ENCODE peak calls at places on chromosome 1, in ten cellular contexts. T is HFF-Myc, N is MM.1S, L is tibial artery, M is ovary, I is thoracic aorta, D is heart right ventricle, Z is fibroblast of pulmonary artery, U is heart left ventricle, B is esophagus muscularis mucosa. G is an unnamed sample.

GRCh38 chr1:1946540-1946939 is 27.5 kb upstream of the TMEM52 start:
- DNase-seq in T (no peak), N (no peak), L (no peak), M (peak), I (no peak), D (peak), Z (peak), U (peak), B (no peak), G (no peak)

GRCh38 chr1:215059947-215060346 is 22.6 kb upstream of the KCNK2 start:
- DNase-seq in T (no peak), N (no peak), L (no peak), M (no peak), I (no peak), D (no peak), Z (no peak), U (no peak), B (no peak), G (no peak)

GRCh38 chr1:157367091-157367739 is 185.1 kb downstream of the FCRL5 start:
- DNase-seq in T (no peak), N (no peak), L (no peak), M (no peak), I (no peak), D (no peak), Z (no peak), U (no peak), B (peak), G (no peak)

GRCh38 chr1:228088586-228089498 is 6.3 kb downstream of the ARF1 start:
- DNase-seq in T (no peak), N (no peak), L (peak), M (peak), I (no peak), D (no peak), Z (peak), U (peak), B (no peak), G (no peak)

GRCh38 chr1:61081637-61082335 is 575 bp upstream of the NFIA start:
- DNase-seq in T (no peak), N (peak), L (peak), M (peak), I (no peak), D (peak), Z (peak), U (peak), B (no peak), G (peak)

GRCh38 chr1:12433323-12434053 is 184.5 kb downstream of the DHRS3 start:
- DNase-seq in T (no peak), N (no peak), L (peak), M (peak), I (no peak), D (peak), Z (peak), U (no peak), B (no peak), G (peak)

GRCh38 chr1:178802873-178803272 is 68.0 kb downstream of the ANGPTL1 start:
- DNase-seq in T (no peak), N (no peak), L (no peak), M (no peak), I (no peak), D (no peak), Z (no peak), U (no peak), B (no peak), G (no peak)

GRCh38 chr1:75641325-75641724 is 30.4 kb upstream of the SLC44A5 start:
- DNase-seq in T (no peak), N (no peak), L (no peak), M (no peak), I (no peak), D (no peak), Z (no peak), U (no peak), B (no peak), G (no peak)

GRCh38 chr1:201531551-201532425 is 7.1 kb upstream of the NAV1 start:
- DNase-seq in T (no peak), N (no peak), L (no peak), M (no peak), I (no peak), D (no peak), Z (no peak), U (no peak), B (no peak), G (no peak)

GRCh38 chr1:235567812-235568444 is 63.7 kb upstream of the B3GALNT2 start:
- DNase-seq in T (no peak), N (no peak), L (no peak), M (no peak), I (no peak), D (no peak), Z (peak), U (no peak), B (no peak), G (no peak)

GRCh38 chr1:78280626-78281025 is 210.1 kb upstream of the PTGFR start:
- DNase-seq in T (no peak), N (no peak), L (no peak), M (no peak), I (no peak), D (no peak), Z (no peak), U (no peak), B (no peak), G (peak)

GRCh38 chr1:153968000-153968363 is 280 bp downstream of the CREB3L4 start:
- DNase-seq in T (no peak), N (no peak), L (peak), M (peak), I (no peak), D (no peak), Z (no peak), U (no peak), B (no peak), G (no peak)

GRCh38 chr1:41712687-41713086 is 206.0 kb downstream of the HIVEP3 start:
- DNase-seq in T (no peak), N (no peak), L (no peak), M (no peak), I (no peak), D (peak), Z (no peak), U (no peak), B (no peak), G (no peak)

GRCh38 chr1:164647211-164647610 is 88.2 kb downstream of the PBX1 start:
- DNase-seq in T (no peak), N (no peak), L (no peak), M (no peak), I (no peak), D (no peak), Z (no peak), U (no peak), B (no peak), G (no peak)

GRCh38 chr1:164644774-164645634 is 86.0 kb downstream of the PBX1 start:
- DNase-seq in T (no peak), N (no peak), L (no peak), M (no peak), I (no peak), D (no peak), Z (peak), U (no peak), B (no peak), G (peak)

GRCh38 chr1:164645921-164646320 is 86.9 kb downstream of the PBX1 start:
- DNase-seq in T (no peak), N (no peak), L (no peak), M (no peak), I (no peak), D (no peak), Z (no peak), U (no peak), B (no peak), G (no peak)

GRCh38 chr1:164641353-164641730 is 82.4 kb downstream of the PBX1 start:
- DNase-seq in T (no peak), N (no peak), L (peak), M (no peak), I (no peak), D (no peak), Z (no peak), U (no peak), B (no peak), G (no peak)

DNA sequence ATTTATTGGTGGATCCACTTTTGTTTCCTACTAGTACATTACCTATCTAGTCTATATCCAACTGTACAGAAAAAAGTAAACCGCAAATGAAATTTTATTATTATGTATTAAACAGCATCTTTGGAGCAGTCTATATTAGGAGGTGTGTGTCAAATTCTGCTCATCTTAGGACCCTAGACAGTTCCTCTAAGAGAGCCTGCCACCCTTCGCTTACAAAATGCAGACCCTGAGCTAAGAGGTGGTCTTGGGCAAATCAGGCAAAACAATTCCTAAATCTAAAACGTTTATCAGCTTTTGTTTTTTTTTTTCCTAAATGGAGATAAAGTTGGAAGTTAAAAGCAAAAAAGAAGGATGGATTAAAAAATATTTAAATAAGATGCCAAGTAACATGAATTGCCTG is 85.3 kb downstream of the PBX1 start:
- DNase-seq in T (no peak), N (no peak), L (no peak), M (no peak), I (no peak), D (no peak), Z (no peak), U (no peak), B (no peak), G (no peak)
- H3K4me3 ChIP-seq in T (no peak), N (no peak), L (no peak), M (no peak), I (no peak), D (no peak), Z (no peak), U (no peak), B (no peak), G (no peak)

DNA sequence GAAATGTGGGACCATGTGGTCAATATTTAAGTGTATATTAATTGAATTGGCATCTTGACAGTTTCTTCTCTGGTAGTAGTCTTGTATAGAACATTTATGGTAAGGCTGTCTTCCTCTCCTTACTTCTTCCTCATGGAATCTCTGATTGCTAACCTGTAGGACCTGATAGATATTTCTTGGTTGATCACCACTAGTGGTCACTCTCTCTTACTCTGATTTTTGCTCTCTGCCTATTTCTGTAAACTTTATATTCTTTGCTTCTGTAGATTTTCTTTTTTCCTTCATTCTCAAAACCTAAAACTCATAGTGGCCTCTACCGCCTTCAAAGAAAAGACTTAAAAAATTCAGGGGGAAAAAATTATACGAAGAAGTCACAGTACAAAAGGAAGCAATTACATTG is 21.2 kb downstream of the MAST2 start:
- DNase-seq in T (no peak), N (no peak), L (no peak), M (no peak), I (no peak), D (no peak), Z (no peak), U (no peak), B (no peak), G (no peak)
- TF ChIP-seq CTCF in T (no peak), N (no peak), L (no peak), M (no peak), I (no peak), D (no peak), Z (no peak), U (no peak), B (no peak), G (no peak)

GRCh38 chr1:6157528-6158174 is 22.5 kb downstream of the CHD5 start:
- DNase-seq in T (no peak), N (no peak), L (no peak), M (no peak), I (no peak), D (no peak), Z (peak), U (no peak), B (no peak), G (peak)
- H3K4me3 ChIP-seq in T (no peak), N (no peak), L (no peak), M (no peak), I (no peak), D (no peak), Z (no peak), U (no peak), B (no peak), G (no peak)

GRCh38 chr1:226719596-226720386 is 19.3 kb downstream of the ITPKB start:
- DNase-seq in T (no peak), N (no peak), L (no peak), M (no peak), I (no peak), D (no peak), Z (no peak), U (no peak), B (no peak), G (no peak)

GRCh38 chr1:226714148-226714547 is 24.9 kb downstream of the ITPKB start:
- DNase-seq in T (no peak), N (no peak), L (no peak), M (no peak), I (no peak), D (no peak), Z (no peak), U (no peak), B (no peak), G (no peak)

GRCh38 chr1:226716577-226716976 is 22.5 kb downstream of the ITPKB start:
- DNase-seq in T (no peak), N (no peak), L (no peak), M (no peak), I (no peak), D (no peak), Z (no peak), U (no peak), B (no peak), G (no peak)

GRCh38 chr1:226712779-226713420 is 26.2 kb downstream of the ITPKB start:
- DNase-seq in T (no peak), N (peak), L (no peak), M (no peak), I (no peak), D (no peak), Z (no peak), U (no peak), B (no peak), G (no peak)

DNA sequence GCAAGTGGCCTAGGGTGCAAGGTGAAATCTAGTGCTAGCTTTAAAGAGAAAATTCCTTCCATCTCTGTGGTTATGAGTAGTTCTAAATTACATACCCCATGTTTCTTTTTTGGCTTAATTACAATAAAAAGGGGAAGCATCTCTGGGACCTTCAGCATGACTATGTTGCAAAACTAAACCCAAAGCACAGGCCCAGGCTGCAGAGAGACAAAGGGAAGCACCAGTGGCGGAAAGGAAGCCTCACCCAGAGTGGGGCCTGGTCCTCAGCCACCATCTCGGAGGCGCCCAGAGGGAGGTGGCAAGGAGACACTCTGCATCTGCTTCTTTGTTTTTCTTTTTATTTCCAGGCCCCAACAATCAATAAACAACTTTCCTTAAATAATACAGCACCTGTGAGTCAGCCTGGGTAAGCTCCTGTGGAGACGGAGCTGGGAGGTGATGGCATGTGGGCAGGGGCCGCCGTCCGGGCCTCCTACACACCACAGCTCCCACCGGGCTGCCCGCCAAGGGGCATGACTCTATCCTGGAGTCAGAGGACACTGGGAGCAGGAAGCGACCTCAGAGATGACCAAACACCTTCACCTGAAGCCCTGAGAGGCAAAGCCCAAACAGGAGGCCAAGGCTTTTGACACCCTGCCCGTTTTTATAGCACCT is 21.7 kb downstream of the ITPKB start:
- DNase-seq in T (no peak), N (no peak), L (no peak), M (no peak), I (no peak), D (peak), Z (no peak), U (no peak), B (no peak), G (no peak)
- TF ChIP-seq CTCF in T (no peak), N (no peak), L (no peak), M (no peak), I (no peak), D (no peak), Z (no peak), U (no peak), B (no peak), G (no peak)

DNA sequence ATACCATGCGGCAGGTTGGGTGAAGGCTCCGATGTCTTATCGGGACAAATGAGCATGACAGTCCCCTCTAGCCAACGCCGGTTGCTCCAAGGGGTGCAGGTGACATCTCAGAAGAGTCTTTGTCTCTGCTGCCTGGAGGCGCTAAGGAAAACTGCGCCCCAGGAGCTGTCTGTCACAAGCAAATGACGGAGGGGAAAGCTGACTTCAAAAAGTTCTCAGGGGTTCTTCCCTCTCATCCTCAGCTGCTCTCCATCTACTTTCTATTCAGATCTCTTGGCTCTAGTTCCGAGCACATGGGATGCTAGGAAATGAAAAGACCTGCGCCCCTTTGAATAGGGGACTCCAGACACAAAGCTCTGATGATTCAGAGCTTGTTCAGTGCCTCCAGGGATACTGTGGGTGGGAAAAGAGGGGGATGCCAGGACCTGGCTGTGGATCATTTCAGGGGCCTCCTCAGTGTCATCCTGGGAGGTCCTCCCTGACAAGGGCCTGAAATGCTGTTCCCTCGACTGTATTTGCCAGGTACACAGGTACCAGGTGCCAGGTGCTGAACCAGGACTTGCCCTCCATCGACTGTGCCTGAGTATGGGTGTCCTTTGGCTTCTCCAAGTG is 869 bp upstream of the KIAA0040 start:
- DNase-seq in T (no peak), N (peak), L (no peak), M (no peak), I (no peak), D (no peak), Z (no peak), U (no peak), B (peak), G (no peak)
- H3K4me3 ChIP-seq in T (peak), N (peak), L (peak), M (peak), I (peak), D (peak), Z (peak), U (peak), B (peak), G (peak)

DNA sequence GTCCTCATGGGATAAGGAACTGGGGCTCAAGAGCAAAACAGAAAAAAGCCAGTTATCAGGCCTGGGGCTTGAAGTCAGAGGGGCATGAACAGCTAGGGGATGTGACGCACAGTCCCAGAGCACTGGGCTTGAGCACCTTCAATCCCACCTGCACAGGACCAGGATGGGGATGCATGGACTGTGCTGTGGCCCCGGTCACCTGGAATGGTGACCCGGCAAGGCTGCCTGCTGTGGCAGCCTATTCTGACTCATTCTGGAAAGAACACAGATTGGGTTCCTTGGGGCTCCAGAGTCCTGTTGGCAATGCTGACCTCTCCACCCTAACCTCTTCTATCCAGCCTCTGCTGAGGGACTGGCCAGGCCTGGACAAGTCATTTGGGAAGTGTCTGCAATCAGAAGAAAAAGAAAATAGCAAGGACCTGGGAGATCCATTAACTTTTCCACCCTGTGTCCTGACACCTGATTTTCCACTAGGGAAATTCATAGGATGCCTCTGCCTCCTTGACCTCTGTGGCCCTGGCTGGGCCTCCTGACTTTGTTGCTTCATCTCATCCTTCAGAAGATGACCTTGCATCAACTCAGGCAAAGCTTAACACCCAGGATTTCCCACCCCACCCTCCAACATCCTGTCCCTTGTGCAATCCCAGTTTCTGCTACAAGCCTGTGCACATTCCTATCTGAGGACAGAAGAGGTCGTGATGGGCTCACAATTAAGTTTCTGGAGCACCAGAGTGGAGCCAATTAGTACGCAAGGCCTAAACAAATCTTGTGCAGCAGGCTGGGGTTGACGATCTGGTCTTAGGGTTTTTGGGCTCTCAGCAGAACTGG is 17.9 kb upstream of the FMOD start:
- DNase-seq in T (peak), N (peak), L (peak), M (peak), I (no peak), D (peak), Z (peak), U (no peak), B (peak), G (no peak)
- TF ChIP-seq CTCF in T (peak), N (peak), L (peak), M (peak), I (peak), D (peak), Z (peak), U (peak), B (peak), G (no peak)

DNA sequence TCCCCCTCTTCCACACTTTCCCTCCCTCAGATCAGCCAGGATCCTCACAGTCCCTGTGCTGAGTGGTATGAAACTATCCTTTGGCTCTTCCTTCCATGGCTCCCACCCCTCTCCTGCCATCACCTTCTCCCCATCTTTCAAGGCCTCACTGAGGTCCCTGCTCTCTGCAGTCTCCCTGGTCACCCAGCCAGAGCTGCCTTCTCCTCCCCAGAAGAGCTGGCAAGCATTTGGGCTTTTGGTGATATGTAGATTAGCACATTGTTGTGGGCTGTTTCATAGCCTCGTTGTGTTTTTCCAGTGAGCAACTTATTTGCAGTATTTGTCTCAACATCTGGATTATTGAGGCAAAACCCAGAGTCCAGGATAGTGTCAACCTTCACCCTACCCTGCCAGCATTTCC is 2.2 kb downstream of the CSF1 start:
- DNase-seq in T (no peak), N (no peak), L (no peak), M (no peak), I (no peak), D (no peak), Z (peak), U (no peak), B (no peak), G (peak)
- H3K4me3 ChIP-seq in T (peak), N (no peak), L (peak), M (peak), I (peak), D (peak), Z (peak), U (peak), B (peak), G (peak)

G was measured in astrocyte of the spinal cord.